ENCODE peak calls at places on chromosomes 7 and 10, in five cellular contexts. One of them, this sample, is unnamed.

GRCh38 chr10:98055875-98056516 is 25.6 kb upstream of the CRTAC1 start:
- DNase-seq in K562: peak; percentile 18
- DNase-seq in GM12878: no peak
- DNase-seq in HepG2: no peak
- DNase-seq in H1: no peak
- DNase-seq in this sample: no peak

GRCh38 chr10:103451091-103451801 is 924 bp downstream of the CALHM2 start:
- DNase-seq in K562: peak; percentile 48
- DNase-seq in H1: no peak
- DNase-seq in HepG2: no peak
- DNase-seq in GM12878: no peak
- DNase-seq in this sample: peak; percentile 25

GRCh38 chr7:75638607-75639070 is 100.1 kb downstream of the HIP1 start:
- DNase-seq in K562: no peak
- DNase-seq in HepG2: no peak
- DNase-seq in GM12878: no peak
- DNase-seq in H1: no peak
- DNase-seq in this sample: no peak

GRCh38 chr10:114404171-114405010 is at the start of gene AFAP1L2:
- DNase-seq in GM12878: no peak
- DNase-seq in HepG2: no peak
- DNase-seq in K562: no peak
- DNase-seq in H1: no peak
- DNase-seq in this sample: peak; percentile 65

GRCh38 chr7:133081119-133081604 is 728 bp downstream of the CHCHD3 start:
- DNase-seq in H1: no peak
- DNase-seq in HepG2: peak; percentile 12
- DNase-seq in GM12878: no peak
- DNase-seq in K562: peak; percentile 84
- DNase-seq in this sample: no peak

GRCh38 chr7:80721880-80722595 is 83.6 kb downstream of the CD36 start:
- DNase-seq in H1: no peak
- DNase-seq in K562: no peak
- DNase-seq in HepG2: no peak
- DNase-seq in GM12878: no peak
- DNase-seq in this sample: peak; percentile 85

GRCh38 chr7:131893627-131894345 is 337.4 kb upstream of the PODXL start:
- DNase-seq in K562: no peak
- DNase-seq in H1: no peak
- DNase-seq in HepG2: no peak
- DNase-seq in GM12878: no peak
- DNase-seq in this sample: no peak

GRCh38 chr10:34262965-34263364 is 552.1 kb downstream of the PARD3 start:
- DNase-seq in GM12878: no peak
- DNase-seq in H1: no peak
- DNase-seq in K562: no peak
- DNase-seq in HepG2: peak; percentile 8
- DNase-seq in this sample: peak; percentile 45

GRCh38 chr7:4631664-4632171 is 50.4 kb upstream of the FOXK1 start:
- DNase-seq in K562: peak; percentile 76
- DNase-seq in HepG2: peak; percentile 84
- DNase-seq in GM12878: no peak
- DNase-seq in H1: peak; percentile 57
- DNase-seq in this sample: peak; percentile 98

GRCh38 chr7:98617051-98617959 is at the start of gene NPTX2:
- DNase-seq in K562: no peak
- DNase-seq in HepG2: no peak
- DNase-seq in GM12878: no peak
- DNase-seq in H1: no peak
- DNase-seq in this sample: no peak

GRCh38 chr7:83648464-83649241 is at the start of gene SEMA3E:
- DNase-seq in HepG2: no peak
- DNase-seq in H1: no peak
- DNase-seq in K562: no peak
- DNase-seq in GM12878: no peak
- DNase-seq in this sample: peak; percentile 61

GRCh38 chr7:41491752-41492405 is 211.0 kb downstream of the INHBA start:
- DNase-seq in H1: no peak
- DNase-seq in HepG2: no peak
- DNase-seq in GM12878: no peak
- DNase-seq in K562: no peak
- DNase-seq in this sample: no peak

GRCh38 chr7:6462094-6462493 is 14.3 kb upstream of the DAGLB start:
- DNase-seq in GM12878: no peak
- DNase-seq in H1: no peak
- DNase-seq in HepG2: no peak
- DNase-seq in K562: no peak
- DNase-seq in this sample: no peak

GRCh38 chr10:9613338-9613737 is 1404.3 kb upstream of the CELF2 start:
- DNase-seq in HepG2: no peak
- DNase-seq in GM12878: peak; percentile 43
- DNase-seq in H1: no peak
- DNase-seq in K562: no peak
- DNase-seq in this sample: no peak

GRCh38 chr7:30733216-30733615 is 18.7 kb upstream of the INMT start:
- DNase-seq in H1: no peak
- DNase-seq in K562: no peak
- DNase-seq in HepG2: no peak
- DNase-seq in GM12878: no peak
- DNase-seq in this sample: no peak

GRCh38 chr10:91682912-91683311 is 50.0 kb upstream of the PPP1R3C start:
- DNase-seq in HepG2: no peak
- DNase-seq in H1: no peak
- DNase-seq in GM12878: no peak
- DNase-seq in K562: no peak
- DNase-seq in this sample: no peak

DNA sequence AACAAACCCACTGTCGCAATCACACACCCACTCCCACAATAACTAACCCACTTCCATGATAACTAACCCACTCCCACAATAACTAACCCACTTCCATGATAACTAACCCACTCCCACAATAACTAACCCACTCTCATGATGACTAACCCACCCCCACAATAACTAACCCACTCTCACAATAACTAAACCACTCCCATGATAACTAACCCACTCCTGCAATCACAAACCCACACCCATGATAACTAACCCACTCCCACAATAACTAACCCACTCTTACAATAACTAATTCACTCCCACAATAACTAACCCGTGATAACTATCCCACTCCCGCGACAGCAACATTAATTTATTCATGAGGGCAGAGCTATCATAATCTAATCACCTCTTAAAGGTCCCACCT is 105.8 kb downstream of the COL13A1 start:
- DNase-seq in HepG2: no peak
- DNase-seq in GM12878: no peak
- DNase-seq in H1: no peak
- DNase-seq in K562: no peak
- DNase-seq in this sample: no peak
- TF ChIP-seq CHD2 in HepG2: no peak
- TF ChIP-seq CHD2 in GM12878: no peak
- TF ChIP-seq CHD2 in H1: no peak
- TF ChIP-seq CHD2 in K562: no peak
- TF ChIP-seq CHD2 in this sample: no peak

GRCh38 chr10:14876764-14877163 is 1.9 kb upstream of the SUV39H2 start:
- DNase-seq in H1: no peak
- DNase-seq in HepG2: no peak
- DNase-seq in GM12878: no peak
- DNase-seq in K562: no peak
- DNase-seq in this sample: no peak

GRCh38 chr10:14880201-14880600 is 1.5 kb downstream of the SUV39H2 start:
- DNase-seq in GM12878: no peak
- DNase-seq in H1: no peak
- DNase-seq in K562: peak; percentile 22
- DNase-seq in HepG2: no peak
- DNase-seq in this sample: no peak

GRCh38 chr10:14879055-14879800 is 562 bp downstream of the SUV39H2 start:
- DNase-seq in K562: no peak
- DNase-seq in HepG2: peak; percentile 9
- DNase-seq in H1: no peak
- DNase-seq in GM12878: no peak
- DNase-seq in this sample: peak; percentile 33

GRCh38 chr10:14879801-14880193 is 1.1 kb downstream of the SUV39H2 start:
- DNase-seq in GM12878: no peak
- DNase-seq in HepG2: no peak
- DNase-seq in K562: no peak
- DNase-seq in H1: no peak
- DNase-seq in this sample: peak; percentile 13

GRCh38 chr10:14878266-14879054 is at the start of gene SUV39H2:
- DNase-seq in GM12878: peak; percentile 64
- DNase-seq in H1: peak; percentile 87
- DNase-seq in HepG2: peak; percentile 87
- DNase-seq in K562: peak; percentile 98
- DNase-seq in this sample: peak; percentile 95
- TF ChIP-seq POLR2A in GM12878: peak; percentile 88
- TF ChIP-seq POLR2A in H1: peak; percentile 85
- TF ChIP-seq POLR2A in HepG2: peak; percentile 94
- TF ChIP-seq POLR2A in K562: peak; percentile 93
- TF ChIP-seq POLR2A in this sample: peak; percentile 85

GRCh38 chr7:47634273-47634672 is 52.4 kb upstream of the TNS3 start:
- DNase-seq in GM12878: no peak
- DNase-seq in HepG2: no peak
- DNase-seq in K562: no peak
- DNase-seq in H1: no peak
- DNase-seq in this sample: no peak
- TF ChIP-seq CHD2 in GM12878: no peak
- TF ChIP-seq CHD2 in HepG2: no peak
- TF ChIP-seq CHD2 in K562: no peak
- TF ChIP-seq CHD2 in H1: no peak
- TF ChIP-seq CHD2 in this sample: no peak

GRCh38 chr7:157404002-157404401 is 67.2 kb downstream of the DNAJB6 start:
- DNase-seq in HepG2: no peak
- DNase-seq in H1: no peak
- DNase-seq in GM12878: no peak
- DNase-seq in K562: no peak
- DNase-seq in this sample: no peak

GRCh38 chr7:157405914-157406810 is 69.4 kb downstream of the DNAJB6 start:
- DNase-seq in K562: peak; percentile 55
- DNase-seq in H1: no peak
- DNase-seq in GM12878: no peak
- DNase-seq in HepG2: no peak
- DNase-seq in this sample: no peak

GRCh38 chr7:157405501-157405900 is 68.7 kb downstream of the DNAJB6 start:
- DNase-seq in GM12878: no peak
- DNase-seq in HepG2: no peak
- DNase-seq in K562: no peak
- DNase-seq in H1: no peak
- DNase-seq in this sample: no peak

GRCh38 chr7:157402911-157403534 is 66.2 kb downstream of the DNAJB6 start:
- DNase-seq in GM12878: no peak
- DNase-seq in K562: peak; percentile 69
- DNase-seq in HepG2: no peak
- DNase-seq in H1: no peak
- DNase-seq in this sample: no peak

GRCh38 chr7:157404845-157405481 is 68.2 kb downstream of the DNAJB6 start:
- DNase-seq in GM12878: no peak
- DNase-seq in HepG2: no peak
- DNase-seq in K562: peak; percentile 87
- DNase-seq in H1: no peak
- DNase-seq in this sample: peak; percentile 71
- TF ChIP-seq POLR2A in GM12878: no peak
- TF ChIP-seq POLR2A in HepG2: no peak
- TF ChIP-seq POLR2A in K562: no peak
- TF ChIP-seq POLR2A in H1: no peak
- TF ChIP-seq POLR2A in this sample: no peak

GRCh38 chr10:76736392-76736791 is 901.2 kb downstream of the KCNMA1 start:
- DNase-seq in H1: no peak
- DNase-seq in K562: no peak
- DNase-seq in HepG2: no peak
- DNase-seq in GM12878: no peak
- DNase-seq in this sample: no peak
- TF ChIP-seq CHD2 in H1: no peak
- TF ChIP-seq CHD2 in K562: no peak
- TF ChIP-seq CHD2 in HepG2: no peak
- TF ChIP-seq CHD2 in GM12878: no peak
- TF ChIP-seq CHD2 in this sample: no peak

GRCh38 chr7:35801392-35802101 is 690 bp downstream of the SEPTIN7 start:
- DNase-seq in K562: peak; percentile 61
- DNase-seq in H1: no peak
- DNase-seq in HepG2: peak; percentile 32
- DNase-seq in GM12878: no peak
- DNase-seq in this sample: peak; percentile 39
- TF ChIP-seq POLR2A in K562: no peak
- TF ChIP-seq POLR2A in H1: no peak
- TF ChIP-seq POLR2A in HepG2: no peak
- TF ChIP-seq POLR2A in GM12878: peak; percentile 71
- TF ChIP-seq POLR2A in this sample: no peak

GRCh38 chr7:154873722-154874121 is 129.2 kb downstream of the PAXIP1 start:
- DNase-seq in H1: no peak
- DNase-seq in HepG2: no peak
- DNase-seq in GM12878: no peak
- DNase-seq in K562: no peak
- DNase-seq in this sample: no peak

GRCh38 chr7:154869436-154869835 is 133.5 kb downstream of the PAXIP1 start:
- DNase-seq in K562: no peak
- DNase-seq in GM12878: no peak
- DNase-seq in H1: no peak
- DNase-seq in HepG2: no peak
- DNase-seq in this sample: no peak

GRCh38 chr7:154872811-154873570 is 129.9 kb downstream of the PAXIP1 start:
- DNase-seq in K562: no peak
- DNase-seq in GM12878: no peak
- DNase-seq in HepG2: no peak
- DNase-seq in H1: no peak
- DNase-seq in this sample: no peak

GRCh38 chr7:154871928-154872750 is 130.8 kb downstream of the PAXIP1 start:
- DNase-seq in K562: no peak
- DNase-seq in GM12878: no peak
- DNase-seq in H1: no peak
- DNase-seq in HepG2: no peak
- DNase-seq in this sample: no peak

DNA sequence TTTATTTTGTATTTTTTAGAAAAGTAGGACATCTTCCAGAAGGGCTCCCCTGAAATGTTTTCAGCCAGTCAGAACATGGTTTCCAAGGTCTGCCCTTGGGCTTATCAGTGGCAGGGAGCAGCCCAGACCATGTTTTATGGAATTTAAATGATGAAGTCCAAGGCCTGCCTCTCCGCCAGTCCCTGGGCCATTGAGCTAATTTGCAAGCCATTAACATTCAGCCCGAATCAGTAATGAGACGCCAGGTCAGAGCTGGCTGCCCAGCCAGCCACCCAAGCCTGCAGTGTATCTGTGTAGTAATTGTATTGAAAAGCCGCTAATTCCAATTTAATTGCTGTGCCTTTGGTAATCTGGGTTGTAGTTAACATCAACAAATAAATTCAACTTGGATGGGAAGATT is 131.4 kb downstream of the PAXIP1 start:
- DNase-seq in H1: no peak
- DNase-seq in GM12878: no peak
- DNase-seq in K562: no peak
- DNase-seq in HepG2: no peak
- DNase-seq in this sample: no peak
- TF ChIP-seq CHD2 in H1: no peak
- TF ChIP-seq CHD2 in GM12878: no peak
- TF ChIP-seq CHD2 in K562: no peak
- TF ChIP-seq CHD2 in HepG2: no peak
- TF ChIP-seq CHD2 in this sample: no peak

GRCh38 chr7:100837099-100837836 is 9.9 kb upstream of the EPHB4 start:
- DNase-seq in H1: peak; percentile 83
- DNase-seq in HepG2: no peak
- DNase-seq in GM12878: peak; percentile 31
- DNase-seq in K562: peak; percentile 87
- DNase-seq in this sample: peak; percentile 93
- TF ChIP-seq POLR2A in H1: no peak
- TF ChIP-seq POLR2A in HepG2: no peak
- TF ChIP-seq POLR2A in GM12878: peak; percentile 47
- TF ChIP-seq POLR2A in K562: peak; percentile 79
- TF ChIP-seq POLR2A in this sample: peak; percentile 50